ENCODE peak calls at places on chromosomes 11 and 22, in four cellular contexts. Q, J, K and P are unnamed samples.
A peak's percentile ranks its signal among the peaks of the same experiment; 100 is the strongest.

GRCh38 chr22:27879923-27880322 is 39.1 kb downstream of the PITPNB start:
- DNase-seq in K (peak; percentile 56), Q (no peak), J (peak; percentile 35), P (peak; percentile 45)

GRCh38 chr11:19258651-19259230 is 18.0 kb upstream of the E2F8 start:
- DNase-seq in K (no peak), Q (no peak), J (no peak), P (no peak)

GRCh38 chr11:67418476-67419281 is 3.2 kb downstream of the CARNS1 start:
- DNase-seq in Q (no peak), J (no peak), K (no peak), P (no peak)

GRCh38 chr11:123674297-123674696 is 19.9 kb upstream of the SCN3B start:
- DNase-seq in Q (no peak), J (no peak), K (no peak), P (no peak)

GRCh38 chr22:19811811-19812771 is 42.6 kb downstream of the GNB1L start:
- DNase-seq in J (no peak), Q (no peak), K (no peak), P (no peak)

GRCh38 chr11:100602716-100603115 is 84.4 kb upstream of the ARHGAP42 start:
- DNase-seq in Q (no peak), K (no peak), J (no peak), P (no peak)

GRCh38 chr11:62456630-62457029 is 37.8 kb downstream of the SCGB1A1 start:
- DNase-seq in J (no peak), K (no peak), Q (no peak), P (no peak)

GRCh38 chr22:28799125-28799833 is 1.1 kb downstream of the XBP1 start:
- DNase-seq in Q (no peak), J (peak; percentile 54), K (peak; percentile 70), P (peak; percentile 83)

GRCh38 chr11:67117667-67118058 is 1.4 kb upstream of the KDM2A start:
- DNase-seq in Q (no peak), J (no peak), K (no peak), P (no peak)

GRCh38 chr22:43867839-43868652 is 5.7 kb upstream of the SULT4A1 start:
- DNase-seq in J (peak; percentile 55), Q (no peak), K (no peak), P (peak; percentile 26)

DNA sequence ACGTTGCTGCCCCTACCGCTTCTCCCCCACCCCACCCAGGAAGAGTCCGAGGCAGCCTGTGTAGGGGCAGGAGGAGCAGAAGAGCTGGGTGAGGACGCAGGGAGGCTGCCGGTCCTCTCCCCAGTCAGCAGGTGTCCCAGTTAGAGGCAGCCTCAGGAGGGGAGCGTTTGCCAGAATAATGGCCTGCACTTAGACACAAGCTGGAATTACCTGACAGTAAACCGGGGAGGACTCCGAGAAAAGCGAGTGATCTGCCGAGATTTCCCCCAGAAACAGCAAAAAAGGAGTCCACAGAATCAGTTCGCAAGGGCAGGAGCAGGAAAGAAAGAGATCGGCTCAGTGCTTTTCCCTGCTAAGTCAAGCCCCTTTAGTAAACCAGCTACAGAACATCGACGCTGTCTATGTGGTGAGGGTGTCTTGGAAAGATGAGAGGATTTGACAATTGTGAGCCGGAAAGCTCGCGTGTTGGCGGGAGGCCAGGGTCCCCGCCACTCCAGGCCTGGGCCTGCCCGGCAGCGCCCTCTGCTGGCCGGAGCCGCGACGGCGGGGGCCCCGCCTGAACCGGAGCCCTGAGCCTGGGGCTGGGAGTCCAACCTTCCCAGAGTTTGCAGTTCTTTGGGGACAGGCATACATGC is 17.7 kb upstream of the THRSP start:
- DNase-seq in Q (no peak), K (peak; percentile 60), J (peak; percentile 85), P (peak; percentile 50)
- TF ChIP-seq REST in Q (no peak), K (no peak), J (no peak), P (no peak)

GRCh38 chr11:103618532-103618931 is 417.9 kb upstream of the DDI1 start:
- DNase-seq in J (no peak), Q (no peak), K (no peak), P (no peak)

GRCh38 chr11:103623933-103624332 is 412.5 kb upstream of the DDI1 start:
- DNase-seq in K (no peak), J (no peak), Q (no peak), P (no peak)

GRCh38 chr11:103622296-103622695 is 414.1 kb upstream of the DDI1 start:
- DNase-seq in K (no peak), J (no peak), Q (no peak), P (no peak)

GRCh38 chr11:103619938-103620337 is 416.5 kb upstream of the DDI1 start:
- DNase-seq in J (no peak), Q (no peak), K (no peak), P (no peak)

GRCh38 chr11:103619480-103619879 is 417.0 kb upstream of the DDI1 start:
- DNase-seq in Q (no peak), K (no peak), J (no peak), P (peak; percentile 71)
- TF ChIP-seq MYC in Q (no peak), K (no peak), J (no peak), P (no peak)

GRCh38 chr22:39520054-39520873 is at the start of gene ATF4:
- DNase-seq in J (peak; percentile 97), K (peak; percentile 98), Q (peak; percentile 93), P (peak; percentile 99)
- TF ChIP-seq REST in J (no peak), K (peak; percentile 74), Q (peak; percentile 37), P (peak; percentile 90)

DNA sequence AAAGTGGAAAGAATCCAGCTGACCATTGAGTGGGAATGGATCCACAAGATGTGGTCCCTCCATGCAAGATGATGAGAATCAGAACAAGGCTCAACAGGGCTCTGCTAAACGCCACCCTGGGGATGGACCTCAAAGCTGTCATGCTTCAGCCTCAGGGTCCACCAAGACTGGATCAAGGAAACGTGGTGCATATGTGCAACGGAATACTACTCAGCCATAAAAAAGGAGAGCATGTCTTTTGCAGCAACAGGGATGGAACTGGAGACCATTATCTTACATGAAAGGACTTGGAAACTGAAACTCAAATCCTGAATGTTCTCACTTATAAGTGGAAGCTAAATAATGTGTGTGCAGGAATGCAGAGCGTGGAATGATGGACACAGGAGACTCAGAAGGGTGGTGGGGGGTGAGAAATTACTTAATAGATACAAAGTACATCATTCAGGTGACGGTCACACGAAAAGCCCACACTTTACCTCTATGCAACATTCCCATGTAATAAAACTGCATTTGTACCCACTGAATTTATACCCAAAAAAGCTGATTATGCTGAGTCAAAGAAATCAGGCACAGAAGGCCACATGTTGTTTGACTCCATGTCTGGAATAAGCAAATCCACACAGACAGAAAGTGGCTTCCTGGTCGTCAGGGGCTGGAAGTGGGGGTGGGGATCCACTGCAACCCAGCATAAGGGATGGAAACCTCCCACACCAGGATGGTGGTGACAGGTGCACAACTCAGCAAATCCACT is 116.1 kb downstream of the SHANK2 start:
- DNase-seq in Q (no peak), K (no peak), J (no peak), P (no peak)
- TF ChIP-seq MYC in Q (no peak), K (no peak), J (no peak), P (no peak)

DNA sequence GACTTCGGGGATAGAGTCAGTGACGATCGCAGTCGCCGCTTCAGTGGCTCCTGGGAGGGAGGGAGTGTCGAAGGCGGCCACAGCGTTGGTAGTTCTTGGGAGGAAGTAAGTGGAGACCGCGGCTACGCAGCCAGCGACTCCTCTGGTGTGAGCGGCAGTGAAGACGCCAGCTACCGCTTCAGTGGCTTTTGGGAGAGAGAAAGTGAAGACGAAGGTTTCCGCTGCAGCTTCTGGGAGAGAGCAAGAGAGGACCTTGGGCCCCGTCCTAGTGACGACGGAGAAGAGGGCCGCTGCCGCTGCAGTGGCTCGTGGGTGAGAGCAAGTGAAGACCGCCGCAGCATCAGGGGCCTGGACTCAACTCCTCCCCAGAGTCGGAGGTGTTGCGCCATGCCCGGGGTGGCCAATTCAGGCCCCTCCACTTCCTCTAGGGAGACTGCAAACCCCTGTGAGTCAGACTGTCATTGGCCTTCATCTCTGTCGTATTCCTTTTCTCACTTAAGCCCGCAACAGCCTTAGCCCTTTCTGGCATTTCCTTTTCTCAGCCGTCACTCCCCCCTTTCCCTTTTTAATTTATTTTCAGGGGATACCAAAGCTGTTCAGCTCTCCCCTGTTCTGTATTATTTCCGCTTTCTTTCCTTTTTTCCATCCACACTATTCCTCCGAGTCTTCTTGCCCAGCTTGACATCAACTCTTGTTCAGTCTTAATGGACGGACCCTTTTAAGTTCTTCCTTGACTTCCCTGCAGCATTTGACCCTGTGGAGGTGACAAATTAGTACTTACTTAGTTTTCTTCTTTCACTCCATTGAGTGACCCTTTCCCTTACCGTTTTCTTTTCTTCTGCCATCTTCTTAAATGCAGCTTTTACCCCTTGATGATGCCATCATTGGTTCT is 1.0 kb downstream of the ANKRD42 start:
- DNase-seq in K (peak; percentile 38), Q (no peak), J (peak; percentile 70), P (peak; percentile 39)
- TF ChIP-seq REST in K (no peak), Q (no peak), J (no peak), P (no peak)

GRCh38 chr22:36194971-36195370 is 6.6 kb downstream of the APOL4 start:
- DNase-seq in J (peak; percentile 56), K (peak; percentile 40), Q (no peak), P (peak; percentile 24)
- TF ChIP-seq MYC in J (no peak), K (no peak), Q (no peak), P (no peak)